ENCODE peak calls at places on chromosomes 6 and 20, in five cellular contexts. One of them, this sample, is unnamed.
A peak's percentile ranks its signal among the peaks of the same experiment; 100 is the strongest.

GRCh38 chr6:149846321-149846720 is 17.8 kb downstream of the LRP11 start:
- DNase-seq in colonic mucosa: no peak
- DNase-seq in omental fat pad: peak; percentile 35
- DNase-seq in foreskin keratinocyte: no peak
- DNase-seq in GM10248: no peak
- DNase-seq in this sample: no peak

GRCh38 chr6:99838607-99839006 is 155.4 kb downstream of the MCHR2 start:
- DNase-seq in omental fat pad: no peak
- DNase-seq in colonic mucosa: no peak
- DNase-seq in foreskin keratinocyte: no peak
- DNase-seq in GM10248: no peak
- DNase-seq in this sample: no peak

GRCh38 chr6:162854228-162854627 is 126.5 kb downstream of the PACRG start:
- DNase-seq in colonic mucosa: no peak
- DNase-seq in omental fat pad: no peak
- DNase-seq in GM10248: no peak
- DNase-seq in foreskin keratinocyte: no peak
- DNase-seq in this sample: no peak

GRCh38 chr6:83615025-83615999 is 93.6 kb downstream of the SNAP91 start:
- DNase-seq in colonic mucosa: no peak
- DNase-seq in omental fat pad: no peak
- DNase-seq in foreskin keratinocyte: no peak
- DNase-seq in GM10248: peak; percentile 14
- DNase-seq in this sample: no peak

GRCh38 chr20:10714236-10714975 is 40.6 kb upstream of the JAG1 start:
- DNase-seq in colonic mucosa: no peak
- DNase-seq in foreskin keratinocyte: no peak
- DNase-seq in omental fat pad: no peak
- DNase-seq in GM10248: no peak
- DNase-seq in this sample: no peak

GRCh38 chr20:36827541-36828279 is 48.2 kb upstream of the TLDC2 start:
- DNase-seq in foreskin keratinocyte: no peak
- DNase-seq in omental fat pad: no peak
- DNase-seq in GM10248: peak; percentile 78
- DNase-seq in colonic mucosa: no peak
- DNase-seq in this sample: no peak

GRCh38 chr6:33295621-33296369 is 2.9 kb downstream of the RGL2 start:
- DNase-seq in colonic mucosa: no peak
- DNase-seq in GM10248: no peak
- DNase-seq in omental fat pad: no peak
- DNase-seq in foreskin keratinocyte: no peak
- DNase-seq in this sample: no peak

GRCh38 chr20:38581013-38581412 is at the start of gene ADIG:
- DNase-seq in foreskin keratinocyte: no peak
- DNase-seq in colonic mucosa: no peak
- DNase-seq in GM10248: no peak
- DNase-seq in omental fat pad: no peak
- DNase-seq in this sample: no peak

DNA sequence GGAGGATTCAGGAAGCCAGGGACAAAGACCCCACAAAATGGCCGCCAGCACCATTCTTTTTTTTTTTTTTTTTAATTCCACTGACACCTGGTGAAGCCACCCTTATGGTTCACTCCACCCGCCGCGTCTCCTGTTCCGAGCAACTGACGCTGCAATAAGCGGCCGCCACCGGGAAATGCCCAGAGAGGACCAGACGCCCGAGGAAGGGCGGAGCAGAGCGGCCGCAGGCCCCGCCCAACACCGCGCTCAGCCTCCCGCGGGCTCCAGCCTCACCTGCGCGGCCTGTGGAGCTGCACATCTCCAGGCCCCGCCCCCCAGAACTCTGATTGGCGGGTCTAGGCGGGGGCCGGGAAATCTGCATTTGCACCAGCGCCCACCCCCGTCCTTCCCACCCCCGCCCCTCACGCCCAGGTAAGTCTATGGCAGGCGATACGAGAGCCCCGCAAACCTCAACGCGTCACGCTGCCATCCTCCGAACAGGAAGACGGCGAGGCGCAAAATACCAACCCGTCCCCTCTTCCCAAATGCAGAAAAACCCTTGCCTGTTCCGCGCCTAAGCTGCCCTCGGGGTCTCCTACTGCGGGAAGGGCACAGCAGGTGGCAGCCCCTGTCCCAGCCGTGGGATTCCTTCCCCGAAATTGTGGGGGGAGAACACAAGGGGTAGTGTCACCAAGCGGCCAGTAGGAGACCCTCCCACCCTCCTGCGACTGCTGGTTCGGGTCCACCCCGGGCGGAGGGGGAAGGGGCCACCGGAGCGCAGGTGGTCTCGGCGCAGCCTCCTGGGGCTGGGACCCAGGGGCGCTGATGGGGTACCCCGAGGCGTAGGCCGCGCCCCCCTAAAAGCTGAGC is 948 bp downstream of the ATP9A start:
- DNase-seq in omental fat pad: peak; percentile 33
- DNase-seq in colonic mucosa: peak; percentile 94
- DNase-seq in foreskin keratinocyte: peak; percentile 44
- DNase-seq in GM10248: no peak
- DNase-seq in this sample: peak; percentile 17
- TF ChIP-seq CTCF in omental fat pad: no peak
- TF ChIP-seq CTCF in colonic mucosa: peak; percentile 17
- TF ChIP-seq CTCF in foreskin keratinocyte: peak; percentile 8
- TF ChIP-seq CTCF in GM10248: no peak
- TF ChIP-seq CTCF in this sample: no peak

GRCh38 chr6:118586741-118587485 is 38.8 kb downstream of the PLN start:
- DNase-seq in GM10248: no peak
- DNase-seq in colonic mucosa: no peak
- DNase-seq in omental fat pad: no peak
- DNase-seq in foreskin keratinocyte: no peak
- DNase-seq in this sample: no peak
- TF ChIP-seq CTCF in GM10248: no peak
- TF ChIP-seq CTCF in colonic mucosa: no peak
- TF ChIP-seq CTCF in omental fat pad: no peak
- TF ChIP-seq CTCF in foreskin keratinocyte: no peak
- TF ChIP-seq CTCF in this sample: no peak

DNA sequence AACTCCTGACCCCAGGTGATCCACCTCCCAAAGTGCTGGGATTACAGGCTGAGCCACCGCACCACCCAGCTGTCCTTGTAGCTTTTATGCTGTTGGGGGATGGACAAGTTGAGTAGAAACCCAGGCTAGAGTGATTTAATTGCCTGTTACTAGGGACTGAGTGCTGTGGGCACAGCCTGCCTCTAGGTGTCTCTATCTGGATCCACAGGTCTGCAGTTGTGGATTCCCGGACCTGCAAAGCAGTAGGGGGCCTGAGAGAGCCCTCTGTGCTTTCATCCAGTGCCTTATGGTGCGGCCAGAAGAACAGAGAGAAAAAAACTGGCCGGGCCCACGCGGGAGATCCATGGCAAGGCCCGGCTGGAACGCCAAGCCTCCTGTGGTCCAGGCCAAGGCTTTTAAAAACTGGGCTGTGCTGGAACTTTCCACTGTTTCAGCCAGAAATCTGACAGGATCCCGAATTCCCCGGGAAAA is 5.1 kb downstream of the SIRPA start:
- DNase-seq in omental fat pad: no peak
- DNase-seq in foreskin keratinocyte: peak; percentile 40
- DNase-seq in colonic mucosa: peak; percentile 47
- DNase-seq in GM10248: peak; percentile 56
- DNase-seq in this sample: no peak
- TF ChIP-seq CTCF in omental fat pad: no peak
- TF ChIP-seq CTCF in foreskin keratinocyte: peak; percentile 87
- TF ChIP-seq CTCF in colonic mucosa: peak; percentile 15
- TF ChIP-seq CTCF in GM10248: no peak
- TF ChIP-seq CTCF in this sample: no peak

DNA sequence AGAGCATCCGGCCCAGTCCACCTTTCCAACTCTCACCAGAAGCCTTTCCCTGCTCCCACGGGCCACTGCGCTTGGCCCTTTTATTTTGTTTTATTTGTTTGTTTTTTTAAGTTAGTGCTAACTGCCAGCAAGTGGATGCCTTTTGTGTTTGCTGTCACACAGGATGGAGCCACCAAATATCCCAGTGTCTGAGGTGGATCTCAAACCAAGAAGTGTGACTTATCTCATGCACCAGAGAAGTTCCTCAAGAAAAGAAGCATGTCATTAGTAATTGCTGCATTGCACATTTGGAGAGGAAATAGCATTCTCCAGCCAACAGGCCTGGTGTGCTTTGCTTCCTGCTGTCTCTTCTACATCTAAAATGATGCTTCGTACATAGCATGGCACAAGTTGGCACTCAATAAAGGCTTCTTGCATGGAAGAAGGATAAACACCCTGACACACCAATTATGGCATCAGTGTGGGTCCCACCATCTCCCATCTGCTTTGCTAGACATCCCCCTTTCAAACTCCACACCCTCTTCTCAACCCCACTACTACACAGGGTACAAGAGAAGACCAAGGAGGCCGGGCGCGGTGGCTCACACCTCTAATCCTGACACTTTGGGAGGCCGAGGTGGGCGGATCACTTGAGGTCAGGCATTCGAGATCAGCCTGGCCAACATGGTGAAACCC is 1.9 kb upstream of the ATP9A start:
- DNase-seq in GM10248: no peak
- DNase-seq in foreskin keratinocyte: no peak
- DNase-seq in omental fat pad: no peak
- DNase-seq in colonic mucosa: no peak
- DNase-seq in this sample: no peak
- TF ChIP-seq CTCF in GM10248: no peak
- TF ChIP-seq CTCF in foreskin keratinocyte: no peak
- TF ChIP-seq CTCF in omental fat pad: no peak
- TF ChIP-seq CTCF in colonic mucosa: no peak
- TF ChIP-seq CTCF in this sample: no peak

DNA sequence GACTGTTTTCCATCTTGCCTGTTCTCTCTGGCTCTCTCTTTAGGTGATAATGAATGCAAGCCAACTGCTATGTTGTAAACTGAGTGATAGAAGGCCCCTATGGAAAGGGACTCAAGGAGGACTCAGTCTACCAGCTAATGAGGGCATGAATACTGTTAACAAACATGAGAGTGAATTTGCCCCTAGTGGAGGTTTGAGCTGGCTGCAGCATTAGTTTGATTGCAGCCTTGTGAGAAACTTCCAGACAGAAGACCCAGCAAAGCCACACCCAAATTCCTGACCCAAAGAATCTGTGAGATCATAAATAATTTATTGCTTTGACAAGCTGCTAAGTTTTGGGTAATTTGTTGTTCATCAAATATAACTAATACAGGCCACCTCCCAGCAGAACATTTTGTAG is 50.0 kb upstream of the PLCB1 start:
- DNase-seq in omental fat pad: no peak
- DNase-seq in colonic mucosa: no peak
- DNase-seq in GM10248: no peak
- DNase-seq in foreskin keratinocyte: no peak
- DNase-seq in this sample: no peak
- TF ChIP-seq CTCF in omental fat pad: no peak
- TF ChIP-seq CTCF in colonic mucosa: no peak
- TF ChIP-seq CTCF in GM10248: peak; percentile 10
- TF ChIP-seq CTCF in foreskin keratinocyte: no peak
- TF ChIP-seq CTCF in this sample: no peak

DNA sequence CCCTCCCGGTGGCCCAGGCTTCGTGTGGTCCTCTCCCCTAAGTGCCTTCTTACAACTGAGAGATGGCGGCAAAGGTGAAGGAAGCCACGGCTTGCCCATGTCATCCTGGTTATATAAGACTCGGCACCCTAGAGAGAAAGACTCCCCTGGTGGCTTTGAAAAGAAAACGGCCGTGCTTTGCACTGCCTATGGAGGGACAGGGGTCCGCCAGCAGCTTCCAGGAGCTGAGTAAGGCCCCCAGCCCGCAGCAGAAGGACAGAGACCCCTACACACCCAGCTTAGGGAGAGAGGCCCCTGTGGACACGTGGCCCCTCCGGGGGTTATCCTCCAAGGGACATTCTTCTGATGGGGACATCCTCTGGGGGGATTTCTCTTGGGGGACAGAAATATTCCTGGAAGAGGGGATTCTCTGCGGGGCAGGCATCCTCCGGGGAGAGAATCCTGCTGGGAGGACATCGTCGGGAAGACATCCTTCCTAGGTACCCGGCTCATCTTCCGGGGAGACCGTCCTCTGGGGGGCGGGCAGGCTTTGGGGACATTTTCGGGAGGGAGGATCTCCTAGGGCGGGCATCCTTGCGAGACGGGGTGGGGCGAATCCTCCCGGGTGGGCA is 509 bp upstream of the OGFR start:
- DNase-seq in colonic mucosa: no peak
- DNase-seq in foreskin keratinocyte: no peak
- DNase-seq in omental fat pad: no peak
- DNase-seq in GM10248: no peak
- DNase-seq in this sample: no peak
- TF ChIP-seq CTCF in colonic mucosa: no peak
- TF ChIP-seq CTCF in foreskin keratinocyte: no peak
- TF ChIP-seq CTCF in omental fat pad: no peak
- TF ChIP-seq CTCF in GM10248: peak; percentile 2
- TF ChIP-seq CTCF in this sample: no peak

GRCh38 chr20:25858495-25859425 is 162.1 kb upstream of the ZNF337 start:
- DNase-seq in GM10248: no peak
- DNase-seq in omental fat pad: no peak
- DNase-seq in foreskin keratinocyte: no peak
- DNase-seq in colonic mucosa: no peak
- DNase-seq in this sample: no peak

GRCh38 chr20:25859649-25860530 is 163.2 kb upstream of the ZNF337 start:
- DNase-seq in GM10248: peak; percentile 42
- DNase-seq in foreskin keratinocyte: no peak
- DNase-seq in colonic mucosa: peak; percentile 56
- DNase-seq in omental fat pad: no peak
- DNase-seq in this sample: peak; percentile 45

GRCh38 chr20:25863536-25864325 is 167.1 kb upstream of the ZNF337 start:
- DNase-seq in foreskin keratinocyte: no peak
- DNase-seq in colonic mucosa: no peak
- DNase-seq in GM10248: no peak
- DNase-seq in omental fat pad: no peak
- DNase-seq in this sample: no peak

GRCh38 chr20:25864326-25864970 is 167.8 kb upstream of the ZNF337 start:
- DNase-seq in omental fat pad: no peak
- DNase-seq in GM10248: no peak
- DNase-seq in colonic mucosa: no peak
- DNase-seq in foreskin keratinocyte: no peak
- DNase-seq in this sample: no peak

DNA sequence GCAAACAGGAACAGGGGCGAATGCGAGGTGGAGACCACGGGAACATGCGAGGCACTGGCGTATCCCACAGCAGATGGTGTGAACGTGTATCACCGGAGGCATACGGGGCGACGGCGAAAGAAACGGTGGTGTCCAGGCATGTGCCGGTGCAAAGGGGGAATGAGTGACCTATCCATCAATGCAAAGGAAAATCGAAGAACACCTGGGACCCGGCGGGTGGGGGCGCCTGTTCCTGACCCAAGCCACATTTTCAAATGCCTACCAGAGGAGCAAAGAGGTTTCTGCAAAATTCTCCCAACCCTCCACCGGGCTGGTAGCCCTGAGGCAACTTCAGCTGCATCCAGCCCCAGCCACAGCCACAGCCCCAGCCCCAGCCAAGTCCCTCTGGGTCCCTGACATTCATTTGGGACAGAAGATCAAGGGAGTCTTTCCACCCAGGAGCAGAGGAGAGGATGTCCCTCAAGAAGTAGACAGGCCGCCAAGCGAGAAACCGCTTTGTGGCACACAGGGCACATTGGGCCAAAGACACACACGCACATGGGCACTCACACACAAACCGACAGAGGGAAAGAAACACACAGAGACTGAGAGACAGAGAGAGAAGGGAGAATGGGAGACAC is 164.0 kb upstream of the ZNF337 start:
- DNase-seq in omental fat pad: no peak
- DNase-seq in colonic mucosa: no peak
- DNase-seq in GM10248: no peak
- DNase-seq in foreskin keratinocyte: no peak
- DNase-seq in this sample: no peak
- TF ChIP-seq CTCF in omental fat pad: no peak
- TF ChIP-seq CTCF in colonic mucosa: no peak
- TF ChIP-seq CTCF in GM10248: no peak
- TF ChIP-seq CTCF in foreskin keratinocyte: no peak
- TF ChIP-seq CTCF in this sample: no peak

This sample was measured in activated B cell treated with CpG ODN at 0.5 μM for 24 hours.